ENCODE peak calls at places on chromosomes 6 and 20, in ten cellular contexts. X is Peyer's patch; P is heart left ventricle; Y is activated CD8-positive, alpha-beta memory T cell treated with anti-CD3 and anti-CD28 coated beads for 4 hours; F is glomerular endothelial cell; D is AG09319; I is stimulated activated naive CD8-positive, alpha-beta T cell treated with anti-CD3 and anti-CD28 coated beads, Interleukin-15, Interleukin-2, amounts not matched to agents 100 U/mL and 50 U/mL, for 24 hours; A is NCI-H524 treated with DMSO at 0.1 percent for 48 hours; V is T-cell; B is activated naive CD4-positive, alpha-beta T cell treated with anti-CD3 and anti-CD28 coated beads for 36 hours. Q is an unnamed sample.
A peak's percentile ranks its signal among the peaks of the same experiment; 100 is the strongest.

GRCh38 chr6:135182120-135182992 is 1.2 kb downstream of the MYB start:
- DNase-seq in X (peak; percentile 44), P (peak; percentile 63), Y (no peak), F (no peak), D (no peak), I (peak; percentile 68), A (no peak), V (peak; percentile 26), B (peak; percentile 52), Q (no peak)

GRCh38 chr6:156827382-156827781 is 50.2 kb downstream of the ARID1B start:
- DNase-seq in X (no peak), P (no peak), Y (no peak), F (no peak), D (no peak), I (no peak), A (no peak), V (no peak), B (no peak), Q (no peak)

GRCh38 chr20:32574296-32575226 is 10.6 kb downstream of the NOL4L start:
- DNase-seq in X (no peak), P (no peak), Y (no peak), F (peak; percentile 22), D (peak; percentile 23), I (peak; percentile 63), A (peak; percentile 76), V (no peak), B (peak; percentile 84), Q (no peak)

GRCh38 chr6:31473780-31474725 is 23.9 kb upstream of the MICB start:
- DNase-seq in X (no peak), P (no peak), Y (no peak), F (no peak), D (no peak), I (no peak), A (no peak), V (no peak), B (peak; percentile 18), Q (no peak)

GRCh38 chr20:53933232-53933846 is 137.1 kb downstream of the BCAS1 start:
- DNase-seq in X (no peak), P (no peak), Y (no peak), F (no peak), D (no peak), I (no peak), A (no peak), V (no peak), B (no peak), Q (no peak)

GRCh38 chr6:9745966-9746365 is 668.9 kb downstream of the TFAP2A start:
- DNase-seq in X (no peak), P (no peak), Y (no peak), F (no peak), D (no peak), I (no peak), A (no peak), V (no peak), B (no peak), Q (no peak)

GRCh38 chr6:110493253-110493800 is 16.9 kb upstream of the SLC22A16 start:
- DNase-seq in X (no peak), P (no peak), Y (no peak), F (no peak), D (no peak), I (no peak), A (no peak), V (no peak), B (no peak), Q (no peak)

GRCh38 chr20:19785173-19785799 is 27.2 kb downstream of the RIN2 start:
- DNase-seq in X (no peak), P (no peak), Y (no peak), F (no peak), D (no peak), I (no peak), A (no peak), V (no peak), B (no peak), Q (no peak)

GRCh38 chr6:104638841-104639290 is 220.9 kb downstream of the HACE1 start:
- DNase-seq in X (no peak), P (no peak), Y (no peak), F (peak; percentile 73), D (no peak), I (no peak), A (no peak), V (no peak), B (no peak), Q (no peak)